ENCODE peak calls at places on chromosomes 12 and 14, in six cellular contexts. B is mucosa of descending colon; E is RCC 7860; H is D341Med; Y is activated T-cell treated with anti-CD3 and anti-CD28 coated beads, Interleukin-2, amount 50 U/mL, for 72 hours; L is stimulated activated CD8-positive, alpha-beta memory T cell treated with anti-CD3 and anti-CD28 coated beads, Interleukin-2, amount 100 ng/mL, for 1 hour. O is an unnamed sample.

GRCh38 chr12:51847830-51848727 is at the start of gene FIGNL2:
- DNase-seq in B (no peak), E (no peak), H (peak; percentile 53), Y (no peak), L (no peak), O (no peak)

GRCh38 chr14:100989924-100990323 is 86.4 kb upstream of the RTL1 start:
- DNase-seq in B (no peak), E (no peak), H (no peak), Y (no peak), L (no peak), O (no peak)

GRCh38 chr12:51868821-51869489 is 18.9 kb upstream of the ANKRD33 start:
- DNase-seq in B (no peak), E (no peak), H (no peak), Y (no peak), L (no peak), O (no peak)

GRCh38 chr14:20820063-20820904 is 17.6 kb upstream of the RNASE1 start:
- DNase-seq in B (no peak), E (no peak), H (no peak), Y (no peak), L (no peak), O (no peak)

GRCh38 chr12:8449293-8449944 is 6.3 kb upstream of the CLEC6A start:
- DNase-seq in B (no peak), E (no peak), H (no peak), Y (no peak), L (no peak), O (no peak)

GRCh38 chr14:87896393-87897380 is 96.3 kb downstream of the GALC start:
- DNase-seq in B (no peak), E (peak; percentile 33), H (peak; percentile 48), Y (peak; percentile 3), L (no peak), O (peak; percentile 5)

GRCh38 chr12:31622038-31622437 is 31.1 kb upstream of the DENND5B start:
- DNase-seq in B (no peak), E (no peak), H (no peak), Y (no peak), L (no peak), O (no peak)

GRCh38 chr12:15584366-15585041 is 204.7 kb downstream of the EPS8 start:
- DNase-seq in B (no peak), E (no peak), H (peak; percentile 38), Y (peak; percentile 39), L (no peak), O (no peak)

GRCh38 chr12:41653386-41654110 is 465.4 kb downstream of the PDZRN4 start:
- DNase-seq in B (no peak), E (no peak), H (no peak), Y (no peak), L (no peak), O (no peak)

GRCh38 chr14:23577004-23577681 is 1.4 kb downstream of the JPH4 start:
- DNase-seq in B (no peak), E (no peak), H (peak; percentile 42), Y (no peak), L (no peak), O (no peak)

GRCh38 chr12:6370994-6371754 is 4.2 kb downstream of the SCNN1A start:
- DNase-seq in B (peak; percentile 80), E (peak; percentile 99), H (no peak), Y (no peak), L (no peak), O (peak; percentile 93)

GRCh38 chr12:47164730-47165439 is 85.1 kb upstream of the AMIGO2 start:
- DNase-seq in B (no peak), E (no peak), H (no peak), Y (no peak), L (no peak), O (no peak)

GRCh38 chr12:132710062-132710421 is 600 bp upstream of the PGAM5 start:
- DNase-seq in B (no peak), E (no peak), H (no peak), Y (peak; percentile 24), L (no peak), O (no peak)

GRCh38 chr12:100554608-100555077 is 18.8 kb upstream of the GAS2L3 start:
- DNase-seq in B (no peak), E (peak; percentile 72), H (peak; percentile 47), Y (peak; percentile 10), L (no peak), O (peak; percentile 12)

GRCh38 chr12:62260733-62261683 is 804 bp downstream of the USP15 start:
- DNase-seq in B (no peak), E (peak; percentile 34), H (peak; percentile 51), Y (peak; percentile 57), L (peak; percentile 33), O (peak; percentile 40)

GRCh38 chr14:51998348-51998747 is 9.0 kb downstream of the RTRAF start:
- DNase-seq in B (no peak), E (no peak), H (no peak), Y (no peak), L (no peak), O (no peak)

GRCh38 chr12:29164477-29165163 is 15.5 kb downstream of the FAR2 start:
- DNase-seq in B (no peak), E (no peak), H (no peak), Y (no peak), L (no peak), O (no peak)

GRCh38 chr12:113870890-113871289 is 95.2 kb downstream of the RBM19 start:
- DNase-seq in B (no peak), E (no peak), H (no peak), Y (no peak), L (no peak), O (no peak)

GRCh38 chr12:100708591-100708990 is 86.0 kb upstream of the ANO4 start:
- DNase-seq in B (no peak), E (no peak), H (no peak), Y (no peak), L (no peak), O (no peak)

GRCh38 chr12:6386522-6386921 is 2.6 kb downstream of the LTBR start:
- DNase-seq in B (no peak), E (no peak), H (no peak), Y (no peak), L (no peak), O (no peak)

GRCh38 chr12:58171914-58172313 is 230.5 kb downstream of the ATP23 start:
- DNase-seq in B (no peak), E (no peak), H (no peak), Y (no peak), L (no peak), O (no peak)

GRCh38 chr12:75635606-75636444 is 124.4 kb upstream of the KRR1 start:
- DNase-seq in B (no peak), E (peak; percentile 86), H (no peak), Y (peak; percentile 33), L (no peak), O (no peak)

GRCh38 chr12:12518919-12519318 is 43.7 kb downstream of the DUSP16 start:
- DNase-seq in B (no peak), E (no peak), H (no peak), Y (no peak), L (no peak), O (no peak)

GRCh38 chr14:50534998-50535397 is 2.6 kb upstream of the MAP4K5 start:
- DNase-seq in B (no peak), E (no peak), H (no peak), Y (no peak), L (no peak), O (no peak)